ENCODE peak calls at places on chromosomes 11 and 22, in six cellular contexts. M, I, H, Y, X and N are unnamed samples.
A peak's percentile ranks its signal among the peaks of the same experiment; 100 is the strongest.

GRCh38 chr11:98967005-98967404 is 53.7 kb upstream of the CNTN5 start:
- DNase-seq in M (no peak), I (no peak), H (no peak), Y (no peak), X (no peak), N (no peak)

GRCh38 chr11:130868087-130868486 is 48.2 kb downstream of the SNX19 start:
- DNase-seq in M (no peak), I (no peak), H (no peak), Y (no peak), X (no peak), N (no peak)

GRCh38 chr11:46381836-46382643 is 571 bp downstream of the MDK start:
- DNase-seq in M (no peak), I (no peak), H (peak; percentile 62), Y (no peak), X (no peak), N (no peak)

GRCh38 chr11:92979176-92979575 is 9.7 kb downstream of the MTNR1B start:
- DNase-seq in M (no peak), I (no peak), H (no peak), Y (no peak), X (no peak), N (no peak)

GRCh38 chr11:44589301-44589700 is 23.8 kb downstream of the CD82 start:
- DNase-seq in M (no peak), I (no peak), H (no peak), Y (no peak), X (no peak), N (no peak)

GRCh38 chr11:109770323-109770722 is 322.9 kb upstream of the ZC3H12C start:
- DNase-seq in M (no peak), I (no peak), H (no peak), Y (no peak), X (no peak), N (no peak)

GRCh38 chr11:10498426-10499250 is 42.3 kb downstream of the RNF141 start:
- DNase-seq in M (no peak), I (no peak), H (no peak), Y (no peak), X (no peak), N (no peak)

GRCh38 chr11:23866641-23867040 is 630.2 kb upstream of the LUZP2 start:
- DNase-seq in M (no peak), I (no peak), H (no peak), Y (no peak), X (no peak), N (no peak)

GRCh38 chr22:41899992-41900651 is 14.8 kb downstream of the SHISA8 start:
- DNase-seq in M (no peak), I (no peak), H (peak; percentile 43), Y (no peak), X (no peak), N (no peak)

GRCh38 chr11:46278387-46279173 is 1.1 kb downstream of the CREB3L1 start:
- DNase-seq in M (no peak), I (no peak), H (peak; percentile 88), Y (no peak), X (no peak), N (no peak)

GRCh38 chr11:27613670-27613950 is 86.6 kb downstream of the BDNF start:
- DNase-seq in M (no peak), I (no peak), H (no peak), Y (no peak), X (no peak), N (no peak)

GRCh38 chr22:20244744-20245576 is 23.2 kb downstream of the RTN4R start:
- DNase-seq in M (no peak), I (peak; percentile 62), H (no peak), Y (no peak), X (no peak), N (no peak)

GRCh38 chr11:118572075-118572913 is at the start of gene ARCN1:
- DNase-seq in M (peak; percentile 47), I (peak; percentile 75), H (peak; percentile 86), Y (peak; percentile 61), X (peak; percentile 24), N (peak; percentile 76)

GRCh38 chr11:115843116-115843515 is 338.9 kb upstream of the CADM1 start:
- DNase-seq in M (no peak), I (no peak), H (no peak), Y (no peak), X (no peak), N (no peak)

GRCh38 chr22:19998991-19999820 is 17.4 kb downstream of the ARVCF start:
- DNase-seq in M (no peak), I (no peak), H (no peak), Y (no peak), X (no peak), N (no peak)

GRCh38 chr11:1763796-1764661 is at the start of gene CTSD:
- DNase-seq in M (no peak), I (peak; percentile 100), H (peak; percentile 87), Y (peak; percentile 65), X (no peak), N (peak; percentile 99)
- TF ChIP-seq POLR2A in M (peak; percentile 55), I (no peak), H (no peak), Y (no peak), X (peak; percentile 74), N (peak; percentile 20)

GRCh38 chr11:61362542-61362875 is 335 bp downstream of the TMEM138 start:
- DNase-seq in M (no peak), I (no peak), H (peak; percentile 55), Y (peak; percentile 35), X (no peak), N (no peak)

GRCh38 chr11:61364012-61364396 is 1.8 kb downstream of the TMEM138 start:
- DNase-seq in M (no peak), I (no peak), H (no peak), Y (no peak), X (no peak), N (no peak)

GRCh38 chr11:61361237-61361636 is 445 bp downstream of the CYB561A3 start:
- DNase-seq in M (no peak), I (no peak), H (no peak), Y (no peak), X (no peak), N (no peak)

GRCh38 chr11:61359541-61359940 is 2.1 kb downstream of the CYB561A3 start:
- DNase-seq in M (no peak), I (no peak), H (no peak), Y (no peak), X (no peak), N (no peak)

GRCh38 chr11:61361686-61362541 is at the start of the genes CYB561A3 and TMEM138:
- DNase-seq in M (peak; percentile 78), I (peak; percentile 80), H (peak; percentile 96), Y (peak; percentile 89), X (peak; percentile 85), N (peak; percentile 87)
- TF ChIP-seq POLR2AphosphoS5 in M (peak; percentile 83), I (peak; percentile 85), H (peak; percentile 21), Y (peak; percentile 80), X (peak; percentile 98), N (peak; percentile 93)

GRCh38 chr11:89119426-89119825 is 53.6 kb upstream of the GRM5 start:
- DNase-seq in M (no peak), I (no peak), H (no peak), Y (no peak), X (no peak), N (no peak)
- TF ChIP-seq TAF1 in M (no peak), I (no peak), H (no peak), Y (no peak), X (no peak), N (no peak)

DNA sequence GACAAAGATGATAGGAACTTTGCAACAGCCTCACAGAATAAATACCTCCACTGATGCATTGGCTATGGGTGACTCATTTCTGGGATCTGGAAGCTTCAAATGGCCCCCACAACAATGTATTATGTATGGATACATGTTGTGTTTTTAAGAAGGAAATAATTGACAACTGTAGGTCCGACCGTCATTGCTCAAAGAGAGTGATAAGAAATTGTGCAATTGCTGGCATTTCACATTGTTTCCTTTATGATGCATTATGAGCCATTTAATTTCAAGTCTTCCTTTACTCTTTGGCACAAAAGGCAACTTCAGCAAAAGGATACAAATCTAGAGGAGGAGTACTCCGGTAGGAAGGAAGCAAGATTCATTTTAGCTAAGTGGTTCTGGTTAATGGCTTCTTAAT is 2.0 kb downstream of the ANO3 start:
- DNase-seq in M (no peak), I (no peak), H (no peak), Y (no peak), X (no peak), N (no peak)
- TF ChIP-seq POLR2A in M (no peak), I (no peak), H (no peak), Y (no peak), X (no peak), N (no peak)